ENCODE peak calls at places on chromosomes 16 and 17, in five cellular contexts. C, D, V, Q and Z are unnamed samples.

GRCh38 chr16:70433456-70434103 is 5.3 kb downstream of the ST3GAL2 start:
- DNase-seq in C (peak), D (no peak), V (peak), Q (peak), Z (peak)

GRCh38 chr17:82440991-82441627 is 9.4 kb downstream of the CYBC1 start:
- DNase-seq in C (no peak), D (no peak), V (no peak), Q (peak), Z (no peak)

GRCh38 chr16:10500582-10500981 is 79.8 kb downstream of the EMP2 start:
- DNase-seq in C (peak), D (no peak), V (no peak), Q (no peak), Z (no peak)

GRCh38 chr17:16425202-16425601 is 9.8 kb downstream of the TRPV2 start:
- DNase-seq in C (no peak), D (no peak), V (no peak), Q (no peak), Z (no peak)

GRCh38 chr17:72566671-72567484 is 446.1 kb downstream of the SOX9 start:
- DNase-seq in C (no peak), D (no peak), V (no peak), Q (no peak), Z (no peak)

GRCh38 chr16:87471278-87472141 is 21.3 kb downstream of the ZCCHC14 start:
- DNase-seq in C (no peak), D (no peak), V (no peak), Q (no peak), Z (no peak)

GRCh38 chr17:82024859-82025258 is 1.8 kb downstream of the LRRC45 start:
- DNase-seq in C (no peak), D (no peak), V (no peak), Q (no peak), Z (no peak)

GRCh38 chr16:28845173-28846079 is 722 bp downstream of the TUFM start:
- DNase-seq in C (peak), D (peak), V (peak), Q (no peak), Z (no peak)

GRCh38 chr17:46003907-46004748 is 5.1 kb downstream of the STH start:
- DNase-seq in C (no peak), D (no peak), V (no peak), Q (peak), Z (peak)

GRCh38 chr17:17722081-17722905 is 41.0 kb downstream of the RAI1 start:
- DNase-seq in C (no peak), D (no peak), V (peak), Q (no peak), Z (no peak)

GRCh38 chr17:82283208-82283749 is 9.8 kb upstream of the CSNK1D start:
- DNase-seq in C (peak), D (peak), V (peak), Q (no peak), Z (no peak)

GRCh38 chr17:8068736-8069586 is 18.6 kb downstream of the ALOX12B start:
- DNase-seq in C (peak), D (no peak), V (no peak), Q (peak), Z (peak)

GRCh38 chr17:5841862-5842261 is 228.3 kb upstream of the WSCD1 start:
- DNase-seq in C (no peak), D (no peak), V (no peak), Q (no peak), Z (no peak)

GRCh38 chr17:3049705-3050295 is 13.6 kb downstream of the OR1D5 start:
- DNase-seq in C (no peak), D (peak), V (peak), Q (no peak), Z (no peak)

GRCh38 chr17:10744509-10745000 is 14.7 kb upstream of the TMEM220 start:
- DNase-seq in C (no peak), D (no peak), V (no peak), Q (no peak), Z (no peak)

GRCh38 chr16:77721752-77722314 is 481 bp upstream of the NUDT7 start:
- DNase-seq in C (no peak), D (no peak), V (no peak), Q (no peak), Z (no peak)

GRCh38 chr16:8894736-8895334 is 12.7 kb downstream of the LITAFD start:
- DNase-seq in C (no peak), D (no peak), V (no peak), Q (no peak), Z (no peak)

GRCh38 chr17:5110816-5111215 is 862 bp downstream of the ZNF232 start:
- DNase-seq in C (peak), D (peak), V (no peak), Q (no peak), Z (no peak)

GRCh38 chr17:58341861-58342475 is 10.0 kb downstream of the SUPT4H1 start:
- DNase-seq in C (no peak), D (no peak), V (no peak), Q (no peak), Z (no peak)

GRCh38 chr17:81510798-81511549 is 1.6 kb downstream of the ACTG1 start:
- DNase-seq in C (peak), D (no peak), V (no peak), Q (no peak), Z (peak)

GRCh38 chr17:71963791-71964190 is 157.0 kb upstream of the SOX9 start:
- DNase-seq in C (no peak), D (no peak), V (no peak), Q (no peak), Z (no peak)

GRCh38 chr16:28264656-28265055 is 27.7 kb upstream of the SBK1 start:
- DNase-seq in C (no peak), D (no peak), V (peak), Q (no peak), Z (peak)